ENCODE peak calls at places on chromosomes 3 and 15, in seven cellular contexts. H is H9; X is dorsolateral prefrontal cortex; G is IMR-90; I is CD8-positive, alpha-beta T cell; V is GM23338; Y is endodermal cell. L is an unnamed sample.
A peak's percentile ranks its signal among the peaks of the same experiment; 100 is the strongest.

GRCh38 chr15:69577397-69577796 is 124.8 kb downstream of the RPLP1 start:
- DNase-seq in I (no peak), X (no peak), H (no peak), V (no peak), Y (no peak), G (no peak), L (no peak)

GRCh38 chr3:186931487-186932280 is 1.4 kb downstream of the ST6GAL1 start:
- DNase-seq in V (peak; percentile 67), H (peak; percentile 64), X (no peak), I (peak; percentile 77), Y (peak; percentile 89), G (peak; percentile 63), L (no peak)

GRCh38 chr3:176193032-176193698 is 1004.1 kb downstream of the TBL1XR1 start:
- DNase-seq in Y (no peak), X (no peak), I (no peak), G (no peak), H (no peak), V (peak; percentile 85), L (no peak)

GRCh38 chr15:101189341-101189679 is 62.5 kb downstream of the CHSY1 start:
- DNase-seq in Y (no peak), V (no peak), I (no peak), G (no peak), X (no peak), H (no peak), L (no peak)

GRCh38 chr15:54604963-54605362 is 591.8 kb downstream of the RSL24D1 start:
- DNase-seq in H (no peak), I (no peak), G (no peak), X (no peak), V (no peak), Y (peak; percentile 74), L (no peak)

GRCh38 chr15:90062729-90063684 is 39.3 kb downstream of the IDH2 start:
- DNase-seq in I (no peak), H (no peak), G (no peak), V (no peak), Y (peak; percentile 71), X (no peak), L (no peak)

GRCh38 chr15:93241696-93242585 is 152.9 kb upstream of the RGMA start:
- DNase-seq in I (no peak), H (peak; percentile 90), X (no peak), Y (peak; percentile 79), G (no peak), V (peak; percentile 83), L (no peak)

GRCh38 chr3:77648214-77648613 is 608.3 kb downstream of the ROBO2 start:
- DNase-seq in H (no peak), V (no peak), I (no peak), Y (no peak), X (no peak), G (no peak), L (no peak)

GRCh38 chr3:99536555-99537314 is 101.7 kb upstream of the COL8A1 start:
- DNase-seq in I (no peak), V (no peak), Y (no peak), H (no peak), G (peak; percentile 23), X (no peak), L (no peak)

GRCh38 chr3:4462641-4463040 is 4.4 kb downstream of the SUMF1 start:
- DNase-seq in G (no peak), Y (no peak), V (no peak), H (no peak), I (no peak), X (no peak), L (no peak)

DNA sequence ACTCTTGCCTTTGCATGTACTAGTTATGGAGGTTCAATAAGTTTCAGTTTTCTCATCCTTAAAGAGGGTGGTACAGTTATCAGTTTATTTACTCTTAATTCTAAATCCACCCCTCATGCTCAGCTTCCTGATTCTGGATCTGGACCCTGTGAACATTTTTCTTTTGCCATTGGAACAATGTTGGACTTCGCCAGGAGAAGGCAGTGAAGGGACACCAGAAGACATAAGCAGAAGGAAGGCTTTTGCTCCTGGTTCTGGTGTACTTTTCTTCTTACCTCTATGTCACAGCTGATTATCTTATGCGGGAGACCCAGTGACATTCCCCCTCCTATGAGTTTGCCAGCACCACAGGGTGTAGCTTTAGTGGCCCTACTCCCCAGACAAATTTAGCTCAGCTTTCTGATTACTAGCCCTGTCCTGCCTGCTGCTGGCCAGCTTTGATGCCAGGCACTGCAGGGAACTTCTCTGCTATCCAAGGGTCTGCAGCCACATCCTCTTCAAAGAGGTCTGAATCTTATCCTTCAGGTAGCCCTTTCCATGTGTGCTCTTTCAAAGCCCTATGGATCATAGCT is 466.3 kb upstream of the EPHA3 start:
- DNase-seq in G (no peak), H (no peak), I (no peak), X (no peak), Y (peak; percentile 56), V (no peak), L (no peak)
- TF ChIP-seq CTCF in G (no peak), H (peak; percentile 12), I (no peak), X (no peak), Y (peak; percentile 42), V (no peak), L (no peak)

DNA sequence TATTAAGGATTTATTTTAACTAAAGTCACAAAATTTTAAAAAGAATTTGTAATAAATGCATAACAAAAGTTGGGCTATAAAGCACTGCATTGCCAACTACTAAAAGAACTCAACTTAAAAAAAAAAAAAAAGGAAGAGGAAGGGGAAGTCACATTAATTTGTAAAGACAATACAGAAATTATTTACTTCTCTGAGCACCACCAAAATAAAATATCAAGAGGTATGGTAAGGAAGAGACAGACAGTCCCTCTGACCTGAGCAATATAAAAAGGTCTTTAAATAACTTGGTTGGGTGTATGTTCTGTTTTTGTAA is 83.5 kb downstream of the UACA start:
- DNase-seq in G (no peak), H (no peak), V (no peak), I (no peak), Y (no peak), X (no peak), L (no peak)
- TF ChIP-seq CTCF in G (no peak), H (no peak), V (no peak), I (peak; percentile 23), Y (peak; percentile 6), X (no peak), L (peak; percentile 22)

GRCh38 chr3:162799910-162800309 is 1303.3 kb downstream of the OTOL1 start:
- DNase-seq in Y (no peak), V (peak; percentile 8), H (no peak), G (no peak), I (no peak), X (no peak), L (no peak)
- TF ChIP-seq CTCF in Y (no peak), V (peak; percentile 55), H (peak; percentile 22), G (peak; percentile 7), I (no peak), X (no peak), L (no peak)

DNA sequence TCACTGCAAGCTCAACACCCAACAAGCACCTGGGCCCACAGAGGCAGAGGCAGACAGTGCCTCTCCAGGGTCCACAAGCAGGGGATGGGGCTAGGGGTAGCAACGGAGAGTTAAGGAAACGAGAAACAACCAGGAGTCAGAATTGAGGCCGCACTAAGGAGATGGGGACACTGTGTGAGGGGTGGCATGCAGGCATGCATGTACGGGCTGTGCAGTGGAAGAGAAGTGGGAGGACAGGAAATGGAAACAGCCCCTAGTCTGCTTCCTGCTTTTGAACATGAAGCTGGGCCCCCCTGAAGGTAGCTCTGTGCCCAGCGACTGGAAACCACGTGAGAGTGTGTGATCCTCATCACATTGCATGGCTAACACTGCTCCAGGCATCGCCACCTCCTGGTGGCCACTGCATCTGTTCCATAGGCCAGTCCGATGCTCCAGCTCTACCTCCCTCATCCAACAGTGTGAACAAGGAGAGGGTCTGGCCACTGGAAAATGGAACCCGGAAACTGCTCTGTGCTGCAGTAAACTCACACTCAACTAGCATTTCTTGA is 44.0 kb downstream of the XXYLT1 start:
- DNase-seq in X (peak; percentile 10), G (peak; percentile 32), V (peak; percentile 45), Y (peak; percentile 75), I (no peak), H (no peak), L (no peak)
- TF ChIP-seq CTCF in X (no peak), G (peak; percentile 49), V (peak; percentile 34), Y (peak; percentile 73), I (no peak), H (peak; percentile 62), L (no peak)

GRCh38 chr15:72472907-72473669 is 1.0 kb upstream of the ARIH1 start:
- DNase-seq in H (no peak), G (peak; percentile 53), X (no peak), I (no peak), Y (no peak), V (no peak), L (no peak)
- TF ChIP-seq CTCF in H (no peak), G (peak; percentile 46), X (no peak), I (no peak), Y (peak; percentile 34), V (no peak), L (no peak)

GRCh38 chr15:78004919-78005634 is 72.4 kb downstream of the TBC1D2B start:
- DNase-seq in I (no peak), X (peak; percentile 69), V (no peak), H (no peak), G (peak; percentile 95), Y (no peak), L (no peak)
- TF ChIP-seq CTCF in I (no peak), X (no peak), V (no peak), H (no peak), G (peak; percentile 43), Y (no peak), L (no peak)

DNA sequence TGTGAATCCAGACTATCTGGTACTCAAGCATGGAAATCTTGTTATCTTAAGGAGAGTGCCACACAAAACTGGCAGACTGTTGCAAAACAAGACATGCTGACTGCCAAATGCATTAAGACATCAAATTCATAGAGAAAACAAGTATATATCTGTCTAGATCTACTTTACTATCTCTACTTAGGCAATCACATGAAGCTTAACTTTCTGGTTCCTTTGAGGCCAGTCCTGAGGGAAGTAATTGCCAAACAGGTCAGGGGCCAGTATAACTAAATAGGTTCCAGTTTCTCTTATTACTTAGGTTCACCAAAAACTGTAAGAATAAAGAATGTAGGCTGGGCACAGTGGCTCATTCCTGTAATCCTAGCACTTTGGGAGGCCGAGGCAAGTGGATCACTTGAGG is 15.9 kb upstream of the SLC4A7 start:
- DNase-seq in X (no peak), Y (no peak), G (no peak), I (no peak), H (no peak), V (no peak), L (no peak)
- TF ChIP-seq CTCF in X (no peak), Y (no peak), G (no peak), I (no peak), H (no peak), V (no peak), L (no peak)

DNA sequence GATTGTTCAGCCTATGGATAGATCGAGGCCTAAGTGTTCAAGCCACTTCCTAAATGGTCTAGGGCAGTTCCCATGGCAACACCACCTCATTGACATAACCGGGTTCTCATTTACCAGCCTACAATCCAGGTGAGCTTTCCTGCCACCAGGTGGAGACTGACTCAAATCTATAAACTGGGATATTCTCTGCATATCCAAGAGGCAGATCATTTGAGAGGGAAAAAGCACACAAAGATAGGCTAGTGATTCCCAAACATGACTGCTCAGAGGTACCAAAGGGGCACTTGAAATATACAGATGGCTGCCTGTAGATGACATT is 141.3 kb upstream of the PROK2 start:
- DNase-seq in V (peak; percentile 95), I (no peak), G (peak; percentile 2), Y (peak; percentile 94), H (peak; percentile 92), X (no peak), L (no peak)
- TF ChIP-seq CTCF in V (peak; percentile 87), I (no peak), G (peak; percentile 3), Y (peak; percentile 90), H (peak; percentile 81), X (no peak), L (peak; percentile 32)

GRCh38 chr15:98785796-98786581 is 137.7 kb downstream of the IGF1R start:
- DNase-seq in V (peak; percentile 85), G (no peak), X (no peak), Y (peak; percentile 82), I (no peak), H (no peak), L (no peak)
- TF ChIP-seq CTCF in V (no peak), G (no peak), X (no peak), Y (no peak), I (no peak), H (no peak), L (no peak)

L was measured in Panc1.